ENCODE peak calls at places on chromosomes 16 and 17, in eight cellular contexts. N is left colon; I is activated T-helper 1 cell treated with anti-CD3 and anti-CD28 coated beads, Interleukin-12 subunit alpha, Interleukin-12 subunit beta, Interleukin-2, Interleukin-4 antibody, amounts not matched to agents 30 ng/mL and 10 ng/mL and 1 ng/mL, durations not matched to agents 14 hours and 24 hours and 36 hours; Y is GM04503; R is A549; B is CD8-positive, alpha-beta T cell; P is renal cortical epithelial cell; U is iris pigment epithelial cell. Q is an unnamed sample.

GRCh38 chr16:68470461-68471150 is 22.3 kb upstream of the SMPD3 start:
- DNase-seq in Y (no peak), U (no peak), B (no peak), I (no peak), P (no peak), R (no peak), N (peak; percentile 51), Q (no peak)

GRCh38 chr16:85310868-85311585 is 198.8 kb upstream of the CIBAR2 start:
- DNase-seq in B (peak; percentile 49), R (no peak), N (no peak), P (no peak), I (peak; percentile 17), Y (no peak), U (no peak), Q (no peak)

GRCh38 chr17:73564856-73565255 is 79.4 kb downstream of the SDK2 start:
- DNase-seq in Y (no peak), N (no peak), U (no peak), B (no peak), P (no peak), I (no peak), R (no peak), Q (no peak)

GRCh38 chr17:65053354-65053881 is 3.1 kb downstream of the GNA13 start:
- DNase-seq in N (no peak), R (no peak), Y (no peak), U (no peak), P (no peak), B (no peak), I (no peak), Q (no peak)

GRCh38 chr16:13634921-13635320 is 285.0 kb upstream of the ERCC4 start:
- DNase-seq in R (no peak), B (no peak), I (no peak), U (no peak), Y (no peak), N (no peak), P (peak; percentile 58), Q (no peak)

GRCh38 chr17:27756467-27757371 is 43.6 kb downstream of the NOS2 start:
- DNase-seq in I (peak; percentile 21), R (peak; percentile 73), P (peak; percentile 43), B (no peak), U (peak; percentile 52), N (peak; percentile 30), Y (no peak), Q (peak; percentile 66)

GRCh38 chr17:70288540-70289290 is 119.4 kb downstream of the KCNJ2 start:
- DNase-seq in N (no peak), B (no peak), P (no peak), R (no peak), U (peak; percentile 50), Y (no peak), I (no peak), Q (no peak)

GRCh38 chr16:734981-735881 is 5.6 kb downstream of the CIAO3 start:
- DNase-seq in P (no peak), B (peak; percentile 17), Y (no peak), N (no peak), R (no peak), I (no peak), U (no peak), Q (no peak)

GRCh38 chr17:78127888-78128615 is 503 bp downstream of the TMC6 start:
- DNase-seq in B (no peak), N (no peak), Y (no peak), I (no peak), P (no peak), R (no peak), U (no peak), Q (peak; percentile 70)

Q was measured in erythroblast.